ENCODE peak calls at places on chromosomes 13 and 19, in seven cellular contexts. Z is SK-N-SH, M is HCT116, W is GM12878, V is K562, X is HepG2, I is H1. S is an unnamed sample.

GRCh38 chr13:40981361-40981760 is 37.8 kb downstream of the ELF1 start:
- DNase-seq in M (no peak), W (no peak), Z (no peak), V (peak; percentile 45), I (no peak), X (no peak), S (no peak)

GRCh38 chr19:55160128-55160985 is 2.8 kb upstream of the TNNI3 start:
- DNase-seq in I (peak; percentile 100), M (peak; percentile 92), V (peak; percentile 98), Z (peak; percentile 98), W (peak; percentile 32), X (peak; percentile 81), S (peak; percentile 93)

GRCh38 chr19:10736916-10737551 is 19.2 kb downstream of the DNM2 start:
- DNase-seq in V (peak; percentile 75), I (no peak), X (no peak), W (no peak), M (no peak), Z (no peak), S (no peak)

GRCh38 chr13:24627864-24628418 is 52.3 kb upstream of the ATP12A start:
- DNase-seq in V (peak; percentile 14), M (no peak), I (no peak), Z (no peak), W (no peak), X (no peak), S (no peak)

GRCh38 chr13:30616927-30617314 is 799 bp upstream of the USPL1 start:
- DNase-seq in Z (peak; percentile 64), W (peak; percentile 61), I (no peak), X (peak; percentile 90), V (peak; percentile 82), M (peak; percentile 78), S (no peak)

GRCh38 chr13:47049276-47049989 is 152.6 kb upstream of the HTR2A start:
- DNase-seq in M (no peak), W (no peak), X (no peak), V (no peak), Z (no peak), I (no peak), S (no peak)

GRCh38 chr13:30446122-30446500 is 19.6 kb downstream of the HMGB1 start:
- DNase-seq in W (no peak), Z (no peak), X (no peak), V (no peak), M (no peak), I (no peak), S (no peak)

GRCh38 chr19:57465680-57466381 is 8.9 kb upstream of the VN1R1 start:
- DNase-seq in I (peak; percentile 56), Z (peak; percentile 48), M (peak; percentile 59), X (peak; percentile 57), V (peak; percentile 59), W (peak; percentile 12), S (peak; percentile 76)

GRCh38 chr13:30196025-30196424 is 111.3 kb downstream of the KATNAL1 start:
- DNase-seq in Z (peak; percentile 77), X (no peak), W (no peak), I (no peak), M (peak; percentile 8), V (no peak), S (no peak)

GRCh38 chr13:114076329-114076761 is 56.1 kb downstream of the RASA3 start:
- DNase-seq in W (no peak), I (no peak), Z (no peak), M (no peak), V (no peak), X (no peak), S (no peak)

GRCh38 chr13:107258599-107259187 is 690.8 kb upstream of the ARGLU1 start:
- DNase-seq in Z (no peak), X (no peak), V (no peak), W (no peak), M (no peak), I (no peak), S (no peak)

GRCh38 chr19:55255618-55256423 is 3.0 kb downstream of the PPP6R1 start:
- DNase-seq in W (peak; percentile 39), Z (no peak), I (no peak), X (peak; percentile 47), M (no peak), V (peak; percentile 46), S (no peak)

GRCh38 chr19:57587529-57587928 is 3.6 kb downstream of the ZIK1 start:
- DNase-seq in W (no peak), M (no peak), X (no peak), V (no peak), I (no peak), Z (no peak), S (no peak)

GRCh38 chr19:48121909-48122371 is 11.3 kb upstream of the PLA2G4C start:
- DNase-seq in W (peak; percentile 13), X (no peak), V (no peak), M (no peak), I (no peak), Z (no peak), S (no peak)

GRCh38 chr19:48401277-48401676 is 7.8 kb downstream of the GRIN2D start:
- DNase-seq in Z (no peak), M (no peak), I (peak; percentile 53), X (no peak), V (no peak), W (no peak), S (no peak)

GRCh38 chr19:56692496-56692895 is 20.9 kb upstream of the ZNF835 start:
- DNase-seq in W (no peak), Z (no peak), V (no peak), X (no peak), M (no peak), I (no peak), S (no peak)

GRCh38 chr13:26618726-26619125 is 61.2 kb downstream of the WASF3 start:
- DNase-seq in M (no peak), X (no peak), I (no peak), V (no peak), W (no peak), Z (no peak), S (no peak)

GRCh38 chr19:4582112-4582553 is 22.6 kb upstream of the SEMA6B start:
- DNase-seq in Z (peak; percentile 34), V (no peak), I (no peak), M (no peak), X (peak; percentile 67), W (no peak), S (peak; percentile 29)

DNA sequence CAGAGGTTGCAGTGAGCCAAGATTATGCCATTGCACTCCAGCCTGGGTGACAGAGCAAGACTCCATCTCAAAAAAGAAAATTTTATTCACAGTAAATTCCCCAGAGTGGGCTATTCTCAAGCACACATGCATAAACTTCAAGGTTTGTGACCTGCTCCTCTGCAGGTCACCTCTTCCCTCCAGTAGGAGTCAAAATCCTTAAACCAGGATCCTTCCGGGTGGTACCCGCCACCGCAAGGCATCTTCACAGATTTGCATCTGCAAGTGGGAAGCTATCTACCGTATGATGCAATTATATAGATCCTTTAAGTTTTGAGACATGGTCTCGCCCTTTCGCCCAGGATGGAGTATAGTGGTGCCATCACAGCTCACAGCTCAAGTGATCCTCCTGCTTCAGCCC is 3.0 kb upstream of the ECH1 start:
- DNase-seq in M (no peak), Z (no peak), X (no peak), W (no peak), I (no peak), V (no peak), S (no peak)
- TF ChIP-seq JUND in M (no peak), Z (no peak), X (no peak), W (no peak), I (no peak), V (no peak), S (no peak)

GRCh38 chr13:97306646-97307045 is 84.5 kb downstream of the MBNL2 start:
- DNase-seq in M (no peak), V (no peak), X (peak; percentile 61), Z (no peak), I (no peak), W (no peak), S (no peak)
- TF ChIP-seq JUND in M (no peak), V (no peak), X (no peak), Z (no peak), I (no peak), W (no peak), S (no peak)

DNA sequence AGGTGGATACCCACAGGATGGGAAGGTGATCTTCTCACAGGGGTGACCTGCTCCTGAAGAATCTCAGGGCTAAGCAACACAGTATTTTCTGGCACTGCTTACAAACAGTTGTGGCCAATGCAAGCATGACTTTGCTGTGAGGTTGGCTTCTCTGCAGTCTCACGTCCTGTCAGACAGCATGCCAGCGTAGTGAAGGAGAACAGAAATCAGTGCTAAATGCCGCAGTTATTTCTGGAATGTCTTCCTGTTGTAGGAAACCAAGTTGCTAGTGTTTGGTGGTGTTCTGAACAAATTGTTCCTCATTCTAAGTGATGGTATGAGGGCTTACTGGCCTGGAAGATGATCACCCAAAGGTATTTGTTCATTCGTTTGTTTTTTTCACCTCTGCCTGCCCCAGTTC is 320.1 kb downstream of the MTUS2 start:
- DNase-seq in M (no peak), Z (no peak), W (no peak), I (no peak), X (no peak), V (no peak), S (peak; percentile 16)
- TF ChIP-seq JUND in M (no peak), Z (no peak), W (no peak), I (no peak), X (no peak), V (no peak), S (no peak)

GRCh38 chr19:41456342-41456918 is 13.5 kb downstream of the ERICH4 start:
- DNase-seq in X (no peak), W (no peak), Z (no peak), M (no peak), I (no peak), V (no peak), S (peak; percentile 47)

GRCh38 chr19:41452584-41453275 is 9.8 kb downstream of the ERICH4 start:
- DNase-seq in I (no peak), V (no peak), X (no peak), Z (no peak), M (no peak), W (no peak), S (no peak)

GRCh38 chr19:41462497-41462896 is 19.5 kb downstream of the ERICH4 start:
- DNase-seq in Z (no peak), I (no peak), V (no peak), M (no peak), W (no peak), X (no peak), S (no peak)

GRCh38 chr19:41457241-41457640 is 14.3 kb downstream of the ERICH4 start:
- DNase-seq in Z (no peak), M (no peak), W (peak; percentile 53), X (no peak), V (no peak), I (no peak), S (no peak)
- TF ChIP-seq JUND in Z (no peak), M (no peak), W (no peak), X (no peak), V (no peak), I (no peak), S (no peak)

S was measured in T47D.